ENCODE peak calls at places on chromosomes 1 and 21, in seven cellular contexts. D is HepG2, C is GM12878, J is HCT116, K is Panc1, S is H1, A is K562. F is an unnamed sample.

GRCh38 chr1:155127672-155128468 is at the start of gene EFNA1:
- DNase-seq in D (peak), C (no peak), J (no peak), K (no peak), S (no peak), A (peak), F (peak)

GRCh38 chr1:101567582-101568189 is 330.9 kb downstream of the S1PR1 start:
- DNase-seq in D (peak), C (no peak), J (peak), K (peak), S (no peak), A (peak), F (peak)

GRCh38 chr1:154794608-154795007 is 75.5 kb downstream of the KCNN3 start:
- DNase-seq in D (peak), C (no peak), J (no peak), K (no peak), S (no peak), A (no peak), F (no peak)

GRCh38 chr21:35059742-35060141 is 10.6 kb upstream of the RUNX1 start:
- DNase-seq in D (no peak), C (no peak), J (no peak), K (no peak), S (no peak), A (no peak), F (no peak)

GRCh38 chr1:192272732-192273131 is 44.1 kb upstream of the RGS21 start:
- DNase-seq in D (no peak), C (no peak), J (no peak), K (no peak), S (no peak), A (no peak), F (no peak)

GRCh38 chr1:10643607-10644306 is 152.7 kb downstream of the CASZ1 start:
- DNase-seq in D (no peak), C (no peak), J (no peak), K (no peak), S (no peak), A (no peak), F (no peak)

GRCh38 chr1:76040327-76040868 is 34.1 kb upstream of the ST6GALNAC3 start:
- DNase-seq in D (peak), C (no peak), J (no peak), K (no peak), S (no peak), A (peak), F (no peak)

GRCh38 chr1:84253891-84254290 is 47.6 kb upstream of the SAMD13 start:
- DNase-seq in D (peak), C (no peak), J (peak), K (peak), S (no peak), A (no peak), F (no peak)

GRCh38 chr1:40708750-40709099 is 17.2 kb downstream of the NFYC start:
- DNase-seq in D (peak), C (no peak), J (peak), K (no peak), S (no peak), A (peak), F (peak)

GRCh38 chr21:39525129-39525528 is 73.4 kb downstream of the SH3BGR start:
- DNase-seq in D (no peak), C (no peak), J (no peak), K (no peak), S (no peak), A (no peak), F (no peak)

GRCh38 chr1:114340906-114341698 is 169.9 kb downstream of the TRIM33 start:
- DNase-seq in D (no peak), C (no peak), J (no peak), K (no peak), S (no peak), A (no peak), F (no peak)

DNA sequence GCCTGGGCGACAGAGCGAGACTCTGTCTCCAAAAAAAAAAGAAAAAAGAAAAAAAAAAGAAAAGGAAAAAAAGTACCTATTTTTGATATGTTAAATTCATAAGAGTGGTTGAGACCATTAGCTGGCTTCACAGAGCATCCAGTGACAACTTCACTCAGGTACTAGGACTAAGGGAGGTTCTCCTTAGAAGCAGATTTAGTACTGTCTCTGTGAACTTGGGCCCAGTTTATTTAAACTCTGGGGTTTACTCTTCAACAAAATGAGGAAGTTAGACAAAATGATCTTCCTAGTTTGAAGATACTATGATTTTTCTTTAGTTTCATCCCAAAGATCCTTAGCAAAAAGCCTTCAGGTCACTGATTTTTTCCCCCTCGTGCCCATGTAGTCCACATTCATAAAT is 21.2 kb downstream of the MACO1 start:
- DNase-seq in D (no peak), C (no peak), J (no peak), K (no peak), S (no peak), A (no peak), F (no peak)
- TF ChIP-seq POLR2AphosphoS5 in D (no peak), C (no peak), J (no peak), K (no peak), S (no peak), A (no peak), F (no peak)

DNA sequence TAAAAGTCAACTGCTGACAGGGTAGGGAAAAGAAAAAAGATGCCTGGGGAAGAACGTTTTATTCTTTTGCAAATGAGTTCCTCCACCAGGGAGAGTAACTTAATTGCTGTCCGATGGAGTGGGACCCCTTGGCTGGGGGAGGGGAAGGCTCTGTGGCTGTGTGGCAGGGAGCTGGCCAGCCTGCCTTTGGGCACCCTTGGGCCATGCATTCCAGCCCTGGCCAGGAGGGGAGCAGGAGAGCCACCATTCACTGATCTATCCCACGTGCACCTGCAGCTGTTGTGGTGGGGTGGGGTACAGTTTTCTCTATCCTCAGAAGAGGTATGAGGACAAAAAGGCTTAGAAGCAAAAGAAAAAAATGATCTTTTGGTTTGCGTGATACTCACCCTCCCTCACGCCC is 116.9 kb downstream of the KCNK1 start:
- DNase-seq in D (no peak), C (no peak), J (no peak), K (no peak), S (peak), A (peak), F (no peak)
- TF ChIP-seq CTCF in D (no peak), C (no peak), J (peak), K (peak), S (peak), A (peak), F (no peak)

GRCh38 chr1:244187310-244187709 is 136.2 kb downstream of the ZBTB18 start:
- DNase-seq in D (no peak), C (no peak), J (no peak), K (no peak), S (no peak), A (no peak), F (no peak)
- TF ChIP-seq SIN3A in D (no peak), C (no peak), J (no peak), K (no peak), S (no peak), A (no peak), F (no peak)

DNA sequence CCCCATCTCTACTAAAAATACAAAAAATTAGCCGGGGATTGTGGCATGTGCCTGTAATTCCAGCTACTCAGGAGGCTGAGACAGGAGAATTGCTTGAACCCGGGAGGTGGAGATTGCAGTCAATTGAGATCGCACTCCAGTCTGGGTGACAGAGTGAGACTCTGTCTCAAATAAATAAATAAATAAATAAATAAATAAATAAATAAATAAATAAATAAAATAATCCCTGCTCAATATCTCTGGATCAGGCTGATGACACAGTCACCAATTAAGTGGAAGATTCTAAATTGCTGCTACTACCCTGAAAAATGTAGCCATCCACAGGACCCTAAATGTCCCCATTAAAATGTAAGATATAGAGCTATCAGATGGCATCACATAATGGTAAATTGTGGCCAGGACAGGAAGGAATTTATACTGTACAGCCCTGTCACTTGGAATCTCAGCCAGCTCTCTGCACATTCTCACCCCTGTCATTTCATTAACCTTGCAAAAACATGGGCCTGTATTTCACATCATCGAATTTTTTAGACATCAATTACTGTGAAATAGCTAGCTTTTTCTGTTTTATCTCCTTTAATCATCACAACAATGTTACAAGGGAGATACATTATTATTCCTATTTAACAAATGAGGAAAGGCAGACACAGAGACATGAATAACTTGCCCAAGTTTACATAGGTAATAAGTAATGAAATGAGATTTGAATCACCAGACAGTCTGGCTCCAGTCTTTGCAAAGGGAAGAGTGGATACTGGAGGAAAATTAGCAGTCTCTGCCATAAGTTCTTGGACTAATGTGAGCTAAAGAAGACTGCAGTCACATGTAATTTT is 56.7 kb upstream of the NTPCR start:
- DNase-seq in D (no peak), C (no peak), J (no peak), K (no peak), S (no peak), A (no peak), F (peak)
- TF ChIP-seq POLR2AphosphoS5 in D (no peak), C (no peak), J (no peak), K (no peak), S (no peak), A (no peak), F (no peak)

DNA sequence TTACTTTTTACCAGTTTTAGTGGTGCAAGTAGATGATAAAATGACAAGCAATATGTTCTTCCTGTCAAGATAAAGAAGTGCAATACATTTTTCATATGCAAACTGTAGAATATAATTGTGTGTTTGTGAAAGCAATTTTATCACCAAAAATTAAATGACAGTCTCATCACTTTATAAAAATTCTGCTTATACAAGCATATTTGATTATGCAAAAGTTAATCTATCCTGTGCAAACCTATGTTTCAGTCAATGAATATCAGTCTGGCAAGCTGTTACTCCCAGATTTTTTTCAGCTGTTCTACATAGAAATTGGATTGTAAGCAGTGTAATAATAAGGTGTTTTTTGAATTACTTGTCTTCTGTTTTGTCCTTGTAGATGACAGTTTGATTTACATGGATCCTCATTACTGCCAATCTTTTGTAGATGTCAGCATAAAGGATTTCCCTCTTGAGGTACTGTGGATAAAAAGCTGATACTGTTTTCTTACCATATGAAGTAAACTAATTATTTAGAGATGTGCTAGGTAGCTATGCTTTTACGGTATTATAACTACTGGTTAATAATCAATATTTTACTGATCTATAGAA is 50.6 kb downstream of the ATG4C start:
- DNase-seq in D (no peak), C (no peak), J (no peak), K (no peak), S (no peak), A (no peak), F (no peak)
- TF ChIP-seq CTCF in D (no peak), C (no peak), J (no peak), K (no peak), S (no peak), A (no peak), F (no peak)

DNA sequence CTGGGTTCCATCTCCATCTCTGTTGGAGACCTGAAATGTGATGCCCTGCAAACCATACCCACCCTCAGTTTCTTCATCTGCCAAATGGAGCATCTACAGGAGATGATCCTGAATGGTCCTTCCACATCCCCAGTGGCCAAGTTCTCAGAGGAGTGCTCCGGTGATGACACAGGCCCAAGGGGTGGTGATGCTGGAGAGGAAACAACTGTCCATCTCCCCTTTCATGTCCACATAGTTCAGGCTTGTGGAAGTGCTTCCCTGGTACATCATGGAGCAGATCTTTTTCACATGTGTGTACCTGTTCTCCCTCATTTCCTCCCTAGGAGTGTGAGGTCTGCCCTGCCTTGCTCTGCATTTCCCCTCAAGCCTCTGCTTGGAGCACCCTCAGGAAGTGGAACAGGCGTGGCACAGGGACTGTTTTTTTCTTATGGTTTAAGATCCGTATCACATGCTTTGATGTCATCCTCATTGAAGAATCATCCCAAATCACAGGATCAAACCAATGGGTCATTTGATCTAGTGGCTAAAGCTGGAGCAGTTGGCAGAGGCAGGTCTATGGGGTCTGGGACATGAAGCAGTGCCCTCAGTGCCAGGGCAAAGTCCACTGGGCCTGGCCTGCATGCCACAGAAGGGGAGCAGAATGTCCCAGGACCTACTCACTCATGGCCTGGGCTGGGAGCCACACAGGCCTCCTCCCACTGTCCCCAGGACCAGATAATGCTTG is 8.2 kb upstream of the TRIM63 start:
- DNase-seq in D (no peak), C (no peak), J (no peak), K (no peak), S (no peak), A (no peak), F (no peak)
- TF ChIP-seq SIN3A in D (no peak), C (no peak), J (no peak), K (no peak), S (no peak), A (no peak), F (no peak)

GRCh38 chr21:14438204-14438603 is 55.3 kb upstream of the HSPA13 start:
- DNase-seq in D (no peak), C (no peak), J (no peak), K (no peak), S (no peak), A (no peak), F (no peak)
- TF ChIP-seq POLR2AphosphoS5 in D (no peak), C (no peak), J (no peak), K (no peak), S (no peak), A (no peak), F (no peak)